ENCODE peak calls at places on chromosomes 6 and 20, in six cellular contexts. Q is hepatic stellate cell, S is aorta, U is NCI-H446, B is fibroblast of lung, V is iPS DF 6.9. H is an unnamed sample.

GRCh38 chr6:18350728-18351127 is 36.4 kb upstream of the RNF144B start:
- DNase-seq in Q (no peak), S (no peak), U (no peak), B (no peak), V (no peak), H (no peak)

GRCh38 chr6:16055852-16056251 is 73.0 kb upstream of the MYLIP start:
- DNase-seq in Q (no peak), S (no peak), U (no peak), B (no peak), V (no peak), H (no peak)

GRCh38 chr6:35955970-35956369 is 35.1 kb upstream of the SRPK1 start:
- DNase-seq in Q (no peak), S (no peak), U (no peak), B (no peak), V (no peak), H (no peak)

GRCh38 chr6:134787261-134787871 is 162.5 kb downstream of the ALDH8A1 start:
- DNase-seq in Q (peak), S (no peak), U (no peak), B (peak), V (no peak), H (peak)

GRCh38 chr6:158028421-158028820 is 46.8 kb downstream of the SYNJ2 start:
- DNase-seq in Q (no peak), S (peak), U (no peak), B (no peak), V (no peak), H (no peak)

GRCh38 chr6:137933696-137934095 is 66.6 kb downstream of the TNFAIP3 start:
- DNase-seq in Q (no peak), S (no peak), U (no peak), B (peak), V (no peak), H (peak)

GRCh38 chr6:115675443-115675842 is 385.2 kb downstream of the FRK start:
- DNase-seq in Q (no peak), S (no peak), U (no peak), B (no peak), V (no peak), H (no peak)

GRCh38 chr6:137240168-137240567 is 21.0 kb upstream of the IFNGR1 start:
- DNase-seq in Q (no peak), S (no peak), U (no peak), B (peak), V (no peak), H (peak)

GRCh38 chr6:56349196-56349595 is 101.8 kb upstream of the COL21A1 start:
- DNase-seq in Q (no peak), S (no peak), U (no peak), B (peak), V (no peak), H (no peak)

GRCh38 chr6:28161410-28162079 is 19.9 kb downstream of the ZKSCAN8 start:
- DNase-seq in Q (peak), S (peak), U (peak), B (peak), V (peak), H (no peak)

GRCh38 chr6:55543633-55544309 is 35.2 kb downstream of the HMGCLL1 start:
- DNase-seq in Q (no peak), S (no peak), U (no peak), B (no peak), V (no peak), H (no peak)

GRCh38 chr6:137237413-137238170 is 18.4 kb upstream of the IFNGR1 start:
- DNase-seq in Q (no peak), S (no peak), U (no peak), B (peak), V (no peak), H (peak)

GRCh38 chr20:45545754-45546453 is 1.3 kb downstream of the EPPIN start:
- DNase-seq in Q (peak), S (no peak), U (no peak), B (peak), V (peak), H (no peak)

GRCh38 chr6:147508073-147508870 is at the start of gene SAMD5:
- DNase-seq in Q (peak), S (peak), U (peak), B (peak), V (no peak), H (no peak)

GRCh38 chr6:305371-306206 is 13.3 kb downstream of the DUSP22 start:
- DNase-seq in Q (no peak), S (no peak), U (no peak), B (no peak), V (no peak), H (no peak)

GRCh38 chr20:63735859-63736718 is at the start of gene LIME1:
- DNase-seq in Q (no peak), S (peak), U (no peak), B (no peak), V (no peak), H (no peak)

GRCh38 chr6:144150673-144151009 is 324 bp downstream of the STX11 start:
- DNase-seq in Q (no peak), S (no peak), U (no peak), B (peak), V (no peak), H (no peak)